ENCODE peak calls at places on chromosomes 7 and 10, in eight cellular contexts. N is KBM-7; U is AG04450; Z is stimulated activated naive CD8-positive, alpha-beta T cell treated with anti-CD3 and anti-CD28 coated beads, Interleukin-15, Interleukin-2, amounts not matched to agents 100 U/mL and 50 U/mL, for 24 hours; D is HFFc6; W is small intestine; B is LoVo; O is cardiac fibroblast. Y is an unnamed sample.

GRCh38 chr7:90736968-90737939 is 141.1 kb downstream of the CDK14 start:
- DNase-seq in B (no peak), Z (peak; percentile 14), O (no peak), U (no peak), W (peak; percentile 39), N (peak; percentile 41), D (no peak), Y (no peak)

GRCh38 chr10:35466661-35467060 is 130.4 kb downstream of the CCNY start:
- DNase-seq in U (no peak), W (no peak), O (no peak), Z (no peak), B (no peak), D (no peak), N (no peak), Y (no peak)

GRCh38 chr10:66591865-66592264 is 334.0 kb upstream of the LRRTM3 start:
- DNase-seq in Z (no peak), W (no peak), N (no peak), O (no peak), D (no peak), U (no peak), B (no peak), Y (peak; percentile 0)

GRCh38 chr7:86785641-86786040 is 141.9 kb downstream of the GRM3 start:
- DNase-seq in W (no peak), Z (no peak), U (no peak), N (no peak), B (no peak), O (no peak), D (no peak), Y (no peak)

GRCh38 chr10:130337696-130338587 is 201.8 kb downstream of the GLRX3 start:
- DNase-seq in B (no peak), O (no peak), N (no peak), U (no peak), Z (no peak), W (no peak), D (no peak), Y (no peak)

GRCh38 chr10:72660220-72660619 is 31.7 kb upstream of the MCU start:
- DNase-seq in U (no peak), D (no peak), B (no peak), N (no peak), Z (no peak), O (no peak), W (no peak), Y (no peak)

GRCh38 chr7:64947252-64948000 is 43.4 kb downstream of the ZNF117 start:
- DNase-seq in U (no peak), Z (no peak), B (no peak), O (no peak), W (no peak), D (no peak), N (no peak), Y (no peak)

GRCh38 chr10:21456160-21456559 is 69.3 kb downstream of the SKIDA1 start:
- DNase-seq in O (no peak), B (no peak), D (no peak), W (no peak), U (no peak), N (no peak), Z (no peak), Y (no peak)

GRCh38 chr7:94696981-94697670 is 41.2 kb upstream of the SGCE start:
- DNase-seq in W (peak; percentile 15), U (peak; percentile 87), D (peak; percentile 95), B (peak; percentile 73), Z (no peak), N (no peak), O (peak; percentile 96), Y (peak; percentile 98)

GRCh38 chr10:43127447-43127846 is 10.8 kb upstream of the CSGALNACT2 start:
- DNase-seq in W (no peak), N (no peak), U (no peak), Z (no peak), B (no peak), D (no peak), O (no peak), Y (no peak)

GRCh38 chr7:111730476-111731300 is 168.4 kb upstream of the IMMP2L start:
- DNase-seq in B (peak; percentile 15), U (no peak), Z (no peak), D (peak; percentile 31), W (no peak), O (peak; percentile 34), N (peak; percentile 49), Y (peak; percentile 54)

GRCh38 chr10:64880546-64880945 is 1359.3 kb downstream of the REEP3 start:
- DNase-seq in B (no peak), N (no peak), O (no peak), Z (no peak), W (no peak), D (no peak), U (no peak), Y (no peak)

GRCh38 chr10:91350651-91351081 is 59.5 kb upstream of the HECTD2 start:
- DNase-seq in D (no peak), N (no peak), B (peak; percentile 26), Z (no peak), W (no peak), O (peak; percentile 37), U (no peak), Y (peak; percentile 38)

GRCh38 chr10:54318470-54318869 is 482.6 kb downstream of the PCDH15 start:
- DNase-seq in U (no peak), D (no peak), Z (no peak), W (no peak), O (no peak), B (no peak), N (no peak), Y (no peak)

GRCh38 chr10:46235705-46236536 is 50.9 kb upstream of the ANTXRL start:
- DNase-seq in O (no peak), Z (no peak), W (no peak), D (no peak), U (no peak), N (no peak), B (no peak), Y (no peak)

GRCh38 chr7:116153050-116153449 is 57.3 kb upstream of the TES start:
- DNase-seq in N (no peak), W (no peak), Z (no peak), O (no peak), U (no peak), D (no peak), B (no peak), Y (no peak)

GRCh38 chr7:74312418-74313021 is 23.3 kb downstream of the CLIP2 start:
- DNase-seq in Z (no peak), U (no peak), D (no peak), B (peak; percentile 24), W (no peak), N (no peak), O (no peak), Y (no peak)

GRCh38 chr10:132700168-132701098 is 85.5 kb downstream of the NKX6-2 start:
- DNase-seq in B (no peak), N (no peak), W (no peak), O (peak; percentile 50), U (no peak), Z (no peak), D (no peak), Y (peak; percentile 49)

GRCh38 chr7:32115831-32116230 is 45.6 kb upstream of the PDE1C start:
- DNase-seq in N (no peak), B (peak; percentile 38), Z (no peak), D (no peak), U (no peak), W (no peak), O (no peak), Y (no peak)

GRCh38 chr10:100508691-100509150 is 10.9 kb downstream of the SEC31B start:
- DNase-seq in O (peak; percentile 67), W (peak; percentile 64), D (peak; percentile 53), Z (no peak), B (peak; percentile 12), U (peak; percentile 24), N (peak; percentile 76), Y (peak; percentile 72)

GRCh38 chr7:27192546-27193334 is 7.2 kb downstream of the HOXA13 start:
- DNase-seq in N (peak; percentile 64), U (no peak), D (peak; percentile 73), O (peak; percentile 17), B (no peak), Z (no peak), W (no peak), Y (no peak)

GRCh38 chr7:149635561-149636329 is 137.6 kb downstream of the ZNF467 start:
- DNase-seq in N (peak; percentile 10), B (no peak), W (no peak), D (no peak), Z (no peak), O (no peak), U (no peak), Y (peak; percentile 28)

GRCh38 chr7:2523941-2524807 is 4.6 kb downstream of the LFNG start:
- DNase-seq in Z (no peak), B (peak; percentile 94), U (no peak), D (peak; percentile 65), O (peak; percentile 57), W (peak; percentile 98), N (no peak), Y (peak; percentile 52)

Y was measured in fibroblast of mammary gland.